ENCODE peak calls at places on chromosomes 11 and 22, in nine cellular contexts. One of them, this sample, is unnamed.

GRCh38 chr11:61485080-61485479 is 23.5 kb upstream of the LRRC10B start:
- DNase-seq in head of caudate nucleus: no peak
- DNase-seq in fibroblast of the conjunctiva: no peak
- DNase-seq in tibial artery: no peak
- DNase-seq in left kidney: no peak
- DNase-seq in stimulated activated naive CD4-positive, alpha-beta T cell: no peak
- DNase-seq in T-helper 2 cell: no peak
- DNase-seq in stimulated activated CD4-positive, alpha-beta T cell treated with anti-CD3 and anti-CD28 coated beads, Interleukin-4, amount 100 ng/mL, for 48 hours: no peak
- DNase-seq in hippocampal formation: no peak
- DNase-seq in this sample: no peak

GRCh38 chr11:122099345-122100045 is 16.5 kb downstream of the BLID start:
- DNase-seq in fibroblast of the conjunctiva: peak; percentile 56
- DNase-seq in hippocampal formation: no peak
- DNase-seq in tibial artery: no peak
- DNase-seq in stimulated activated naive CD4-positive, alpha-beta T cell: no peak
- DNase-seq in head of caudate nucleus: no peak
- DNase-seq in left kidney: peak; percentile 43
- DNase-seq in stimulated activated CD4-positive, alpha-beta T cell treated with anti-CD3 and anti-CD28 coated beads, Interleukin-4, amount 100 ng/mL, for 48 hours: no peak
- DNase-seq in T-helper 2 cell: no peak
- DNase-seq in this sample: no peak

GRCh38 chr11:3944198-3944597 is 88.7 kb downstream of the STIM1 start:
- DNase-seq in left kidney: no peak
- DNase-seq in stimulated activated CD4-positive, alpha-beta T cell treated with anti-CD3 and anti-CD28 coated beads, Interleukin-4, amount 100 ng/mL, for 48 hours: no peak
- DNase-seq in tibial artery: peak; percentile 82
- DNase-seq in stimulated activated naive CD4-positive, alpha-beta T cell: no peak
- DNase-seq in T-helper 2 cell: no peak
- DNase-seq in head of caudate nucleus: no peak
- DNase-seq in hippocampal formation: no peak
- DNase-seq in fibroblast of the conjunctiva: no peak
- DNase-seq in this sample: peak; percentile 17

GRCh38 chr11:2703487-2704141 is 3.8 kb upstream of the KCNQ1OT1 start:
- DNase-seq in head of caudate nucleus: no peak
- DNase-seq in tibial artery: no peak
- DNase-seq in hippocampal formation: no peak
- DNase-seq in stimulated activated CD4-positive, alpha-beta T cell treated with anti-CD3 and anti-CD28 coated beads, Interleukin-4, amount 100 ng/mL, for 48 hours: no peak
- DNase-seq in T-helper 2 cell: no peak
- DNase-seq in left kidney: peak; percentile 65
- DNase-seq in stimulated activated naive CD4-positive, alpha-beta T cell: no peak
- DNase-seq in fibroblast of the conjunctiva: no peak
- DNase-seq in this sample: no peak

GRCh38 chr11:96259053-96259837 is 83.8 kb downstream of the MAML2 start:
- DNase-seq in stimulated activated CD4-positive, alpha-beta T cell treated with anti-CD3 and anti-CD28 coated beads, Interleukin-4, amount 100 ng/mL, for 48 hours: no peak
- DNase-seq in head of caudate nucleus: no peak
- DNase-seq in fibroblast of the conjunctiva: peak; percentile 57
- DNase-seq in hippocampal formation: no peak
- DNase-seq in T-helper 2 cell: peak; percentile 56
- DNase-seq in stimulated activated naive CD4-positive, alpha-beta T cell: no peak
- DNase-seq in tibial artery: no peak
- DNase-seq in left kidney: peak; percentile 43
- DNase-seq in this sample: no peak

GRCh38 chr11:4644233-4644632 is 451 bp downstream of the OR51E1 start:
- DNase-seq in hippocampal formation: no peak
- DNase-seq in stimulated activated naive CD4-positive, alpha-beta T cell: no peak
- DNase-seq in stimulated activated CD4-positive, alpha-beta T cell treated with anti-CD3 and anti-CD28 coated beads, Interleukin-4, amount 100 ng/mL, for 48 hours: no peak
- DNase-seq in left kidney: no peak
- DNase-seq in head of caudate nucleus: no peak
- DNase-seq in T-helper 2 cell: no peak
- DNase-seq in tibial artery: no peak
- DNase-seq in fibroblast of the conjunctiva: no peak
- DNase-seq in this sample: no peak

GRCh38 chr22:47197735-47198500 is 435.5 kb downstream of the TBC1D22A start:
- DNase-seq in fibroblast of the conjunctiva: no peak
- DNase-seq in hippocampal formation: no peak
- DNase-seq in stimulated activated CD4-positive, alpha-beta T cell treated with anti-CD3 and anti-CD28 coated beads, Interleukin-4, amount 100 ng/mL, for 48 hours: no peak
- DNase-seq in stimulated activated naive CD4-positive, alpha-beta T cell: no peak
- DNase-seq in left kidney: no peak
- DNase-seq in T-helper 2 cell: no peak
- DNase-seq in head of caudate nucleus: no peak
- DNase-seq in tibial artery: peak; percentile 18
- DNase-seq in this sample: no peak

GRCh38 chr11:65586676-65587075 is 8.9 kb downstream of the KCNK7 start:
- DNase-seq in stimulated activated naive CD4-positive, alpha-beta T cell: no peak
- DNase-seq in head of caudate nucleus: no peak
- DNase-seq in stimulated activated CD4-positive, alpha-beta T cell treated with anti-CD3 and anti-CD28 coated beads, Interleukin-4, amount 100 ng/mL, for 48 hours: no peak
- DNase-seq in fibroblast of the conjunctiva: no peak
- DNase-seq in hippocampal formation: no peak
- DNase-seq in T-helper 2 cell: no peak
- DNase-seq in left kidney: peak; percentile 85
- DNase-seq in tibial artery: no peak
- DNase-seq in this sample: peak; percentile 92

GRCh38 chr22:39927544-39927943 is 26.7 kb downstream of the GRAP2 start:
- DNase-seq in hippocampal formation: no peak
- DNase-seq in fibroblast of the conjunctiva: no peak
- DNase-seq in T-helper 2 cell: peak; percentile 60
- DNase-seq in tibial artery: no peak
- DNase-seq in stimulated activated naive CD4-positive, alpha-beta T cell: no peak
- DNase-seq in left kidney: no peak
- DNase-seq in head of caudate nucleus: no peak
- DNase-seq in stimulated activated CD4-positive, alpha-beta T cell treated with anti-CD3 and anti-CD28 coated beads, Interleukin-4, amount 100 ng/mL, for 48 hours: no peak
- DNase-seq in this sample: no peak

GRCh38 chr11:66326261-66327111 is 9.6 kb upstream of the CD248 start:
- DNase-seq in head of caudate nucleus: no peak
- DNase-seq in left kidney: peak; percentile 66
- DNase-seq in stimulated activated naive CD4-positive, alpha-beta T cell: peak; percentile 15
- DNase-seq in T-helper 2 cell: no peak
- DNase-seq in fibroblast of the conjunctiva: no peak
- DNase-seq in hippocampal formation: no peak
- DNase-seq in tibial artery: no peak
- DNase-seq in stimulated activated CD4-positive, alpha-beta T cell treated with anti-CD3 and anti-CD28 coated beads, Interleukin-4, amount 100 ng/mL, for 48 hours: no peak
- DNase-seq in this sample: no peak